ENCODE peak calls at places on chromosomes 2 and 18, in eight cellular contexts. C is adrenal gland, B is astrocyte of the spinal cord, K is pancreas, A is A549, F is hepatocyte, H is fibroblast of mammary gland, E is left ventricle myocardium inferior. N is an unnamed sample.

GRCh38 chr2:1081411-1082225 is 131.0 kb downstream of the SNTG2 start:
- DNase-seq in E (peak; percentile 54), F (no peak), C (no peak), A (no peak), K (peak; percentile 69), B (peak; percentile 11), H (peak; percentile 12), N (peak; percentile 47)

GRCh38 chr2:112137516-112138142 is 556 bp upstream of the FBLN7 start:
- DNase-seq in A (no peak), E (no peak), K (no peak), F (no peak), B (no peak), H (peak; percentile 47), C (no peak), N (peak; percentile 28)

GRCh38 chr2:120716641-120717585 is 18.8 kb upstream of the GLI2 start:
- DNase-seq in H (no peak), A (no peak), C (no peak), K (peak; percentile 47), E (no peak), B (no peak), F (no peak), N (no peak)

GRCh38 chr2:152473151-152473857 is 138.3 kb downstream of the FMNL2 start:
- DNase-seq in B (no peak), A (no peak), K (no peak), F (no peak), H (no peak), E (no peak), C (no peak), N (no peak)

GRCh38 chr2:37080231-37080630 is 3.9 kb downstream of the HEATR5B start:
- DNase-seq in K (no peak), H (no peak), E (no peak), A (no peak), C (no peak), B (no peak), F (no peak), N (no peak)

GRCh38 chr2:1707771-1708351 is 36.5 kb downstream of the PXDN start:
- DNase-seq in H (peak; percentile 97), B (peak; percentile 91), E (peak; percentile 85), F (peak; percentile 70), C (peak; percentile 50), A (no peak), K (no peak), N (peak; percentile 75)

GRCh38 chr18:10419420-10420103 is 34.9 kb upstream of the APCDD1 start:
- DNase-seq in E (no peak), C (no peak), K (no peak), B (peak; percentile 38), F (no peak), H (peak; percentile 48), A (no peak), N (peak; percentile 21)

GRCh38 chr2:60589093-60589492 is 35.6 kb upstream of the BCL11A start:
- DNase-seq in K (no peak), H (no peak), E (no peak), C (no peak), F (no peak), B (no peak), A (no peak), N (no peak)

GRCh38 chr2:30233142-30233961 is 2.0 kb downstream of the LBH start:
- DNase-seq in B (no peak), C (no peak), E (no peak), H (no peak), A (peak; percentile 22), K (no peak), F (no peak), N (peak; percentile 40)

GRCh38 chr2:9347411-9347853 is 75.9 kb downstream of the ITGB1BP1 start:
- DNase-seq in A (no peak), B (no peak), H (peak; percentile 78), F (no peak), C (peak; percentile 56), K (no peak), E (peak; percentile 60), N (peak; percentile 49)

GRCh38 chr2:60567919-60568874 is 14.7 kb upstream of the BCL11A start:
- DNase-seq in K (no peak), C (no peak), A (no peak), E (no peak), H (no peak), F (no peak), B (no peak), N (no peak)

GRCh38 chr18:59220164-59220783 is 316 bp downstream of the GRP start:
- DNase-seq in K (no peak), F (no peak), C (no peak), E (no peak), B (peak; percentile 3), H (no peak), A (no peak), N (no peak)

GRCh38 chr2:30871980-30872789 is 64.9 kb upstream of the CAPN13 start:
- DNase-seq in H (no peak), B (no peak), E (no peak), F (no peak), C (no peak), A (no peak), K (no peak), N (no peak)

GRCh38 chr2:133130548-133131246 is 437.6 kb downstream of the NCKAP5 start:
- DNase-seq in F (no peak), H (no peak), B (no peak), E (no peak), C (no peak), A (no peak), K (no peak), N (no peak)

GRCh38 chr2:96760986-96761832 is 507 bp downstream of the CNNM4 start:
- DNase-seq in F (peak; percentile 37), K (peak; percentile 70), H (peak; percentile 38), E (no peak), C (peak; percentile 59), A (no peak), B (peak; percentile 32), N (no peak)

GRCh38 chr2:224412064-224412921 is 10.4 kb upstream of the FAM124B start:
- DNase-seq in E (no peak), K (no peak), A (no peak), H (peak; percentile 49), C (no peak), B (peak; percentile 32), F (peak; percentile 17), N (peak; percentile 15)

GRCh38 chr2:162153608-162154224 is 1.7 kb upstream of the GCG start:
- DNase-seq in C (peak; percentile 40), F (peak; percentile 80), E (no peak), A (peak; percentile 12), K (no peak), B (peak; percentile 49), H (peak; percentile 65), N (peak; percentile 75)

GRCh38 chr2:162156149-162156548 is 4.1 kb upstream of the GCG start:
- DNase-seq in K (no peak), E (no peak), A (no peak), H (no peak), B (no peak), F (no peak), C (no peak), N (no peak)

GRCh38 chr2:162149940-162150339 is 2.1 kb downstream of the GCG start:
- DNase-seq in F (no peak), C (no peak), E (no peak), H (no peak), A (no peak), K (no peak), B (no peak), N (no peak)

GRCh38 chr2:162152147-162152546 is at the start of gene GCG:
- DNase-seq in K (no peak), E (no peak), F (no peak), A (no peak), H (no peak), C (no peak), B (no peak), N (no peak)

DNA sequence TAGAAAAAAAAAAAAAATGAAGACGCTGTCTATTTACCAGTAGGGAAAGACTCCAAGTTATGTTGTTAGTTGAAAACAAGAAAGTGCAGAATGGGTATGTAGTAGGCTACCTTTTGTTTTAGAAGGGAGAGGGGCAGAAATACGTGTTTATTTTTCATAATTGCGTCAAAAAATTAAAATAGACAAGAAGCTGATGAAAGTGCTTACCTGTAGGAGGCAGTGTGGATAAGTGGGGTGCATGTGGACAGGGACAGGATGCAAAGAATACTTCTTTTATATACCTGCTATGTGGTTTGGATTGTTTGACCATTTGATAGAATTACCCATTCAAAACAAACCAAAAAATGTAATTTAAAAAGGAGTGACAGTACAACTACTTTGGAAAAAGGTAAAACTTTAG is 3.0 kb upstream of the GCG start:
- DNase-seq in K (no peak), C (no peak), H (no peak), B (no peak), F (no peak), E (no peak), A (no peak), N (no peak)
- TF ChIP-seq CTCF in K (no peak), C (no peak), H (peak; percentile 25), B (peak; percentile 6), F (no peak), E (no peak), A (no peak), N (peak; percentile 39)

GRCh38 chr2:24451805-24452498 is 39.1 kb upstream of the NCOA1 start:
- DNase-seq in K (no peak), B (no peak), F (no peak), C (no peak), H (no peak), E (no peak), A (no peak), N (no peak)

GRCh38 chr2:24453379-24454073 is 37.5 kb upstream of the NCOA1 start:
- DNase-seq in A (no peak), F (no peak), H (peak; percentile 42), E (no peak), K (no peak), C (no peak), B (no peak), N (no peak)

GRCh38 chr2:24456610-24457556 is 34.2 kb upstream of the NCOA1 start:
- DNase-seq in K (no peak), H (peak; percentile 87), E (peak; percentile 70), B (peak; percentile 76), A (peak; percentile 62), C (peak; percentile 87), F (peak; percentile 69), N (peak; percentile 84)

GRCh38 chr2:24452499-24452878 is 38.6 kb upstream of the NCOA1 start:
- DNase-seq in C (no peak), H (peak; percentile 52), K (no peak), B (no peak), E (no peak), F (no peak), A (no peak), N (no peak)

GRCh38 chr2:24454258-24454657 is 36.8 kb upstream of the NCOA1 start:
- DNase-seq in A (no peak), E (no peak), H (peak; percentile 64), C (no peak), K (no peak), B (peak; percentile 58), F (no peak), N (peak; percentile 55)
- H3K4me3 ChIP-seq in A (no peak overlapping the region), E (peak overlapping the region; percentile 54), H (peak overlapping the region; percentile 26), C (no peak overlapping the region), K (no peak overlapping the region), B (peak overlapping the region; percentile 32), F (no peak overlapping the region), N (peak overlapping the region; percentile 48)

GRCh38 chr2:113889471-113890252 is at the start of gene ACTR3:
- DNase-seq in B (peak; percentile 100), A (peak; percentile 76), H (peak; percentile 98), C (peak; percentile 99), F (peak; percentile 99), K (peak; percentile 97), E (peak; percentile 97), N (peak; percentile 99)
- TF ChIP-seq CTCF in B (no peak), A (peak; percentile 5), H (peak; percentile 6), C (no peak), F (no peak), K (no peak), E (no peak), N (peak; percentile 28)

GRCh38 chr2:27273123-27273522 is 2.1 kb upstream of the DNAJC5G start:
- DNase-seq in F (no peak), C (no peak), H (no peak), A (no peak), K (no peak), B (no peak), E (no peak), N (no peak)
- H3K4me3 ChIP-seq in F (no peak overlapping the region), C (no peak overlapping the region), H (no peak overlapping the region), A (no peak overlapping the region), K (no peak overlapping the region), B (no peak overlapping the region), E (no peak overlapping the region), N (no peak overlapping the region)